ENCODE peak calls at places on chromosome 22, in five cellular contexts. V is M059J, S is HuH-7, G is NCI-H1436 treated with DMSO at 0.1 percent for 48 hours, W is colonic mucosa. M is an unnamed sample.

GRCh38 chr22:40237241-40237640 is 59.5 kb downstream of the TNRC6B start:
- DNase-seq in V (no peak), W (no peak), S (no peak), G (no peak), M (no peak)

GRCh38 chr22:19122752-19123492 is 710 bp upstream of the DGCR2 start:
- DNase-seq in V (peak; percentile 12), G (no peak), W (no peak), S (peak; percentile 67), M (no peak)

GRCh38 chr22:19011075-19011474 is 75.0 kb upstream of the PRODH start:
- DNase-seq in G (peak; percentile 9), S (no peak), W (no peak), V (no peak), M (no peak)

GRCh38 chr22:49855491-49855911 is 1.9 kb downstream of the ZBED4 start:
- DNase-seq in W (peak; percentile 59), S (no peak), V (peak; percentile 47), G (no peak), M (no peak)

GRCh38 chr22:46355369-46355995 is 20.0 kb downstream of the TRMU start:
- DNase-seq in S (peak; percentile 95), V (peak; percentile 43), G (no peak), W (peak; percentile 76), M (peak; percentile 31)

GRCh38 chr22:30277547-30278344 is 11.1 kb upstream of the OSM start:
- DNase-seq in S (no peak), W (peak; percentile 64), V (peak; percentile 92), G (no peak), M (peak; percentile 56)

GRCh38 chr22:21942407-21942895 is 10.2 kb downstream of the PPM1F start:
- DNase-seq in W (peak; percentile 44), V (peak; percentile 83), G (no peak), S (no peak), M (no peak)

GRCh38 chr22:36423461-36424404 is 36.0 kb upstream of the MYH9 start:
- DNase-seq in V (peak; percentile 75), S (no peak), G (no peak), W (no peak), M (no peak)

GRCh38 chr22:23565942-23566715 is 14.0 kb downstream of the IGLL1 start:
- DNase-seq in S (peak; percentile 79), V (no peak), G (no peak), W (no peak), M (no peak)

GRCh38 chr22:24805790-24806662 is at the start of gene SGSM1:
- DNase-seq in W (peak; percentile 80), V (peak; percentile 44), S (peak; percentile 91), G (peak; percentile 28), M (no peak)

GRCh38 chr22:32309585-32310251 is 47.9 kb upstream of the RFPL3 start:
- DNase-seq in W (no peak), S (no peak), V (no peak), G (no peak), M (no peak)

GRCh38 chr22:38429460-38430128 is 25.4 kb downstream of the KCNJ4 start:
- DNase-seq in W (no peak), S (no peak), G (no peak), V (peak; percentile 39), M (no peak)

GRCh38 chr22:50473088-50473487 is 1.7 kb downstream of the SBF1 start:
- DNase-seq in S (peak; percentile 96), G (no peak), W (peak; percentile 46), V (no peak), M (no peak)

M was measured in smooth muscle cell of the brain vasculature.